ENCODE peak calls at places on chromosomes 3 and 15, in six cellular contexts. Q is GM19239, J is aorta, Y is MCF 10A, M is LHCN-M2, G is NCI-H1417. U is an unnamed sample.

GRCh38 chr3:49801160-49801559 is 1.5 kb upstream of the CDHR4 start:
- DNase-seq in Q (no peak), J (no peak), Y (no peak), M (no peak), G (no peak), U (no peak)

GRCh38 chr3:131174752-131175151 is 148.1 kb downstream of the NEK11 start:
- DNase-seq in Q (peak), J (no peak), Y (no peak), M (peak), G (no peak), U (no peak)

GRCh38 chr15:65583701-65584100 is 27.2 kb downstream of the INTS14 start:
- DNase-seq in Q (peak), J (no peak), Y (no peak), M (peak), G (peak), U (peak)

GRCh38 chr3:33658971-33659848 is 58.8 kb downstream of the CLASP2 start:
- DNase-seq in Q (peak), J (peak), Y (peak), M (peak), G (peak), U (peak)

GRCh38 chr15:101052031-101052620 is 133.0 kb downstream of the LRRK1 start:
- DNase-seq in Q (no peak), J (no peak), Y (no peak), M (no peak), G (no peak), U (peak)

GRCh38 chr15:61880079-61880478 is 180.2 kb downstream of the VPS13C start:
- DNase-seq in Q (no peak), J (no peak), Y (no peak), M (no peak), G (peak), U (no peak)

GRCh38 chr3:178155521-178155920 is 380.7 kb upstream of the KCNMB2 start:
- DNase-seq in Q (no peak), J (no peak), Y (peak), M (no peak), G (peak), U (no peak)

GRCh38 chr15:66944121-66944520 is 121.3 kb upstream of the SMAD3 start:
- DNase-seq in Q (no peak), J (no peak), Y (no peak), M (no peak), G (no peak), U (no peak)

GRCh38 chr3:152287898-152288576 is 19.3 kb downstream of the MBNL1 start:
- DNase-seq in Q (no peak), J (no peak), Y (peak), M (no peak), G (no peak), U (no peak)

GRCh38 chr3:113819866-113820265 is 18.7 kb upstream of the GRAMD1C start:
- DNase-seq in Q (no peak), J (no peak), Y (no peak), M (no peak), G (no peak), U (no peak)

GRCh38 chr3:100352296-100353178 is 18.0 kb downstream of the NIT2 start:
- DNase-seq in Q (no peak), J (no peak), Y (no peak), M (no peak), G (no peak), U (no peak)

GRCh38 chr15:66233487-66234415 is 19.8 kb downstream of the MEGF11 start:
- DNase-seq in Q (no peak), J (no peak), Y (peak), M (peak), G (no peak), U (peak)

GRCh38 chr15:96356494-96357455 is 26.3 kb downstream of the NR2F2 start:
- DNase-seq in Q (peak), J (peak), Y (peak), M (peak), G (peak), U (peak)

GRCh38 chr3:63654931-63655330 is 2.5 kb downstream of the SNTN start:
- DNase-seq in Q (no peak), J (no peak), Y (no peak), M (no peak), G (no peak), U (no peak)

GRCh38 chr3:89314454-89314853 is 207.0 kb downstream of the EPHA3 start:
- DNase-seq in Q (no peak), J (no peak), Y (peak), M (peak), G (peak), U (no peak)

GRCh38 chr3:44992555-44993470 is 16.8 kb downstream of the EXOSC7 start:
- DNase-seq in Q (no peak), J (no peak), Y (peak), M (peak), G (no peak), U (peak)

GRCh38 chr3:89179355-89179997 is 72.1 kb downstream of the EPHA3 start:
- DNase-seq in Q (no peak), J (no peak), Y (peak), M (peak), G (peak), U (no peak)

GRCh38 chr3:123053107-123053506 is 13.7 kb upstream of the PDIA5 start:
- DNase-seq in Q (no peak), J (peak), Y (no peak), M (peak), G (no peak), U (no peak)

GRCh38 chr15:65393557-65393956 is 15.8 kb upstream of the IGDCC3 start:
- DNase-seq in Q (no peak), J (no peak), Y (no peak), M (no peak), G (no peak), U (no peak)

GRCh38 chr3:158768361-158768787 is 33.5 kb upstream of the MFSD1 start:
- DNase-seq in Q (no peak), J (peak), Y (peak), M (peak), G (no peak), U (no peak)